ENCODE peak calls at places on chromosomes 13 and 19, in eight cellular contexts. A, R, F, H, J, O, V and T are unnamed samples.

GRCh38 chr13:47859129-47859528 is 141.9 kb downstream of the SUCLA2 start:
- DNase-seq in R (no peak), F (no peak), H (no peak), O (no peak), A (no peak), J (no peak), V (peak; percentile 70), T (no peak)

GRCh38 chr13:113432509-113433270 is 20.6 kb downstream of the ADPRHL1 start:
- DNase-seq in R (no peak), F (no peak), O (no peak), J (no peak), A (no peak), H (no peak), V (no peak), T (no peak)

GRCh38 chr13:21011378-21011777 is 50.0 kb downstream of the LATS2 start:
- DNase-seq in O (no peak), V (no peak), A (no peak), J (no peak), R (no peak), F (no peak), H (no peak), T (no peak)

GRCh38 chr13:44117351-44117750 is 237.6 kb downstream of the LACC1 start:
- DNase-seq in R (no peak), J (no peak), H (no peak), F (no peak), V (peak; percentile 29), O (no peak), A (no peak), T (no peak)

GRCh38 chr19:46288896-46289588 is 7.8 kb upstream of the HIF3A start:
- DNase-seq in V (peak; percentile 93), O (peak; percentile 94), F (no peak), A (peak; percentile 55), R (no peak), J (no peak), H (no peak), T (peak; percentile 32)

GRCh38 chr13:45142440-45143345 is 22.4 kb downstream of the GTF2F2 start:
- DNase-seq in R (no peak), V (peak; percentile 6), A (no peak), H (no peak), J (no peak), O (peak; percentile 81), F (no peak), T (no peak)

GRCh38 chr13:30718661-30719520 is 16.5 kb upstream of the ALOX5AP start:
- DNase-seq in A (no peak), V (peak; percentile 97), H (no peak), R (no peak), O (peak; percentile 85), F (no peak), J (no peak), T (no peak)

GRCh38 chr19:48113190-48113917 is 2.7 kb upstream of the PLA2G4C start:
- DNase-seq in J (no peak), V (no peak), R (no peak), A (no peak), H (no peak), O (peak; percentile 25), F (no peak), T (no peak)

GRCh38 chr19:6979341-6979740 is 41.9 kb downstream of the MBD3L2B start:
- DNase-seq in O (no peak), A (no peak), H (no peak), F (no peak), J (no peak), R (no peak), V (no peak), T (no peak)

GRCh38 chr13:71677114-71677513 is 189.9 kb downstream of the DACH1 start:
- DNase-seq in A (no peak), F (no peak), V (no peak), O (no peak), H (no peak), J (no peak), R (no peak), T (no peak)

GRCh38 chr13:24254151-24254810 is 55.1 kb upstream of the C1QTNF9 start:
- DNase-seq in V (no peak), J (peak; percentile 83), R (no peak), A (no peak), F (no peak), O (no peak), H (no peak), T (peak; percentile 50)

GRCh38 chr13:110554227-110554836 is 7.2 kb downstream of the RAB20 start:
- DNase-seq in J (no peak), A (no peak), O (no peak), F (no peak), H (no peak), R (no peak), V (no peak), T (peak; percentile 36)

GRCh38 chr13:99662678-99663077 is 161.4 kb downstream of the TM9SF2 start:
- DNase-seq in F (no peak), J (no peak), H (no peak), O (no peak), V (no peak), A (no peak), R (no peak), T (no peak)

GRCh38 chr13:52003551-52003950 is 7.7 kb downstream of the ATP7B start:
- DNase-seq in J (no peak), R (no peak), O (no peak), V (no peak), F (no peak), A (no peak), H (no peak), T (no peak)

GRCh38 chr19:7869910-7870511 is 4.2 kb downstream of the PRR36 start:
- DNase-seq in F (peak; percentile 87), V (peak; percentile 37), R (peak; percentile 86), A (no peak), H (peak; percentile 55), O (peak; percentile 41), J (peak; percentile 67), T (no peak)

DNA sequence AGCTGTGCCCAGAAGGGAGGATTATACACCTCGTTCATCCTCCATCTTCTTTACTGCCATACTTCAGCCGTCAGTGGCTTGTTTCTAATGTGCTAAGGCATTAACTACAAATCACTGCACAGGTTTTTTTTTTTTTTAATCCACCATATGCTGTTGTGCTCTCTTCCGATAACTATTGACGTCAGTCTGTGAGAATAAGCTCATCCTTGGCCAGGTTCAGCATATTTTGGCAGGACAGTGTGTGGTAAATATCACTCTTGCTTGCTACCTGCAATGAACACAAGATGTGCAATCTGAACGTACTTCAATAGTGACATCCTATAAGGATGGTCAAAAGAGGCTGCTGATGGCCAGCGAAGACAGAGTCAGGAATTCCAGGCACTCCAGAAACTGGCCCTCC is 2030.7 kb upstream of the PCDH20 start:
- DNase-seq in F (no peak), A (no peak), R (no peak), V (no peak), O (no peak), J (no peak), H (no peak), T (no peak)
- H3K4me1 ChIP-seq in F (no peaks in the 10 kb centered on the region), A (no peaks in the 10 kb centered on the region), R (no peaks in the 10 kb centered on the region), V (no peaks in the 10 kb centered on the region), O (peaks cover 5% of the 10 kb centered on the region), J (no peaks in the 10 kb centered on the region), H (no peaks in the 10 kb centered on the region), T (no peaks in the 10 kb centered on the region)

DNA sequence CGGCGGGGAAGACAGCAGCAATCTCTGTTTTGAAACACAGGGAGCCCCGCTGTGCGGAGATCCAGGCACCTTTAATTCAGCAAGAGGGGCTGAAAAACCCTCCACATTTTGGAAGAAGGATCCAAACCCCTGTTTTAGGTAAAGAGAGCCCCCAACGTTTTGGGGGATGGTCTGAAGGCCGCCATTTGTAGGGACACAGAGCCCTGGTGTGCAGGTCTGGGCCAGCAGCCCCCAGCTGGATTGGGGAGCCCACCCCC is 3.5 kb upstream of the HOOK2 start:
- DNase-seq in O (no peak), F (no peak), A (no peak), V (no peak), H (no peak), R (no peak), J (no peak), T (no peak)
- H3K4me1 ChIP-seq in O (peaks cover 58% of the 10 kb centered on the region), F (peaks cover 69% of the 10 kb centered on the region), A (peaks cover 73% of the 10 kb centered on the region), V (peaks cover 20% of the 10 kb centered on the region), H (peaks cover 38% of the 10 kb centered on the region), R (peaks cover 14% of the 10 kb centered on the region), J (peaks cover 54% of the 10 kb centered on the region), T (peaks cover 22% of the 10 kb centered on the region)

DNA sequence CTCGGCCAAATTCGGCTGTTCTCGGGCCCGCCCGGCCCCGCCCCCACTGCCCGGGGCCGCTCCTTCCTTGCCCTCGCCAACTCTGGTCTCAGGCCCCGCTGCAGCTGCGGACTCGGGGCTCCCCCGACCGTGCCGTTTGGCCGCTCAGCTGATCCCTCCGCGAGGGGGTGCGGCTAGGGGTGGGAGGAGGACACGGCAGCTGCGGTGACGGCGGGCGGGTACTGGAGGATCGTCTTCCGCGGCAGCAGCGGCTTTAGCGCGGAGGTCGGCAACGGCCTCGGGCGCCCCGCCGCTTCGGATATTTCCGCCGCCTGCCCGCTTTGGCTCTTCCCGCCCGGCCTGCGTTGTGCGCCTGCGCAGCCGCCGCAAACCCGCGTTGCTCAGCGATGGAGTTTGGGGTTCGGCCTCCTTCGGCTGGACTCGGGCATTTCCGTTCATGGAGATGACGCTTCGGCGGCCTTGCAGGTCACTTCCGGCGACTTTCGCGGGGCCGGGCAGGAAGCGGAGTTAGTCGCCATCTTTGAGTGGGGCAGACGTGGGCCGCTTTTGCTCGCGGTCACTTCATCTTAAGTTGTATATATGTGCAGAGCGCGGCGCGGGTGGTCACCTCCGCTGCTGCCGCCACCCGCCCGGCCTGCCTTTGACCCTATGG is 338 bp upstream of the UBE2M start:
- DNase-seq in A (peak; percentile 99), J (peak; percentile 100), O (peak; percentile 97), H (peak; percentile 99), F (peak; percentile 99), R (peak; percentile 100), V (peak; percentile 99), T (peak; percentile 98)
- H3K4me1 ChIP-seq in A (peaks cover 88% of the 10 kb centered on the region), J (peaks cover 79% of the 10 kb centered on the region), O (peaks cover 50% of the 10 kb centered on the region), H (peaks cover 63% of the 10 kb centered on the region), F (peaks cover 81% of the 10 kb centered on the region), R (peaks cover 33% of the 10 kb centered on the region), V (peaks cover 32% of the 10 kb centered on the region), T (peaks cover 9% of the 10 kb centered on the region)

GRCh38 chr13:40660692-40661091 is 5.7 kb downstream of the FOXO1 start:
- DNase-seq in R (no peak), A (no peak), J (no peak), F (no peak), O (no peak), H (no peak), V (no peak), T (no peak)

GRCh38 chr13:40660270-40660669 is 6.2 kb downstream of the FOXO1 start:
- DNase-seq in A (no peak), V (no peak), F (no peak), O (no peak), R (no peak), H (no peak), J (no peak), T (no peak)

GRCh38 chr13:40657961-40658360 is 8.5 kb downstream of the FOXO1 start:
- DNase-seq in F (no peak), O (no peak), J (no peak), H (no peak), V (no peak), A (no peak), R (no peak), T (no peak)

GRCh38 chr13:40656358-40656757 is 10.1 kb downstream of the FOXO1 start:
- DNase-seq in A (no peak), R (no peak), O (no peak), H (no peak), J (no peak), F (no peak), V (no peak), T (no peak)

DNA sequence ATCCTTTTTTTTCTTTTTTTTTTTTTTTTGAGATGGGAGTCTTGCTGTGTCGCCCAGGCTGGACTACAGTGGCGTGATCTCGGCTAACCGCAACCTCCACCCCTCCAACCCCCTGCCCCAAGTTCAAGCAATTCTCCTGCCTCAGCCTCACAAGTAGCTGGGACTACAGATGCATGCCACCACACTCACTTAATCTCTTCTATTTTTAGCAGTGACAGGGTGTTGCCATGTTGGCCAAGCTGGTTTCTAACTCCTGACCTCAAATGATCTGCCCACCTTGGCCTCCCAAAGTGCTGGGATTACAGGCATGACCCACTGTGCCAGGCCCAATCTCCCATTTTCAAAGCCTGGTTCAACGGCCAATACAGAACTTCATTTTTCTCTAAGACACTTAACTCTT is 9.1 kb downstream of the FOXO1 start:
- DNase-seq in F (no peak), J (no peak), V (no peak), O (no peak), R (no peak), A (no peak), H (no peak), T (no peak)
- H3K4me1 ChIP-seq in F (peaks cover 57% of the 10 kb centered on the region), J (peaks cover 95% of the 10 kb centered on the region), V (no peaks in the 10 kb centered on the region), O (peaks cover 9% of the 10 kb centered on the region), R (peaks cover 31% of the 10 kb centered on the region), A (peaks cover 79% of the 10 kb centered on the region), H (peaks cover 62% of the 10 kb centered on the region), T (peaks cover 9% of the 10 kb centered on the region)